ENCODE peak calls at places on chromosomes 4 and X, in eight cellular contexts. U is K562, I is endothelial cell of umbilical vein, Z is stomach, O is spleen, L is sigmoid colon, H is HCT116, G is GM12878. X is an unnamed sample.

GRCh38 chr4:5389756-5390155 is 318.6 kb downstream of the EVC2 start:
- DNase-seq in O (peak; percentile 17), Z (no peak), I (no peak), G (no peak), U (no peak), H (no peak), L (no peak), X (no peak)

GRCh38 chrX:129145898-129146297 is 377.4 kb downstream of the SMARCA1 start:
- DNase-seq in G (no peak), O (no peak), Z (no peak), H (no peak), L (no peak), I (no peak), U (no peak), X (no peak)

GRCh38 chrX:79259073-79259689 is 108.0 kb downstream of the ITM2A start:
- DNase-seq in I (no peak), Z (no peak), U (no peak), G (peak; percentile 99), H (no peak), L (no peak), O (no peak), X (no peak)

GRCh38 chr4:148239406-148239805 is 202.8 kb downstream of the NR3C2 start:
- DNase-seq in I (no peak), L (no peak), H (no peak), U (no peak), O (no peak), Z (no peak), G (no peak), X (no peak)

GRCh38 chr4:13240066-13240465 is 244.1 kb downstream of the RAB28 start:
- DNase-seq in L (no peak), Z (no peak), G (no peak), H (no peak), I (no peak), O (no peak), U (no peak), X (no peak)

GRCh38 chr4:86108152-86108551 is 251.7 kb downstream of the MAPK10 start:
- DNase-seq in I (no peak), L (no peak), H (no peak), O (no peak), U (no peak), G (no peak), Z (no peak), X (no peak)

GRCh38 chr4:78477276-78477675 is 74.3 kb upstream of the ANXA3 start:
- DNase-seq in L (no peak), Z (no peak), H (no peak), O (no peak), U (no peak), I (peak; percentile 22), G (no peak), X (no peak)

GRCh38 chr4:87732033-87732770 is 67.2 kb upstream of the IBSP start:
- DNase-seq in H (no peak), Z (no peak), I (no peak), G (no peak), U (no peak), O (no peak), L (no peak), X (no peak)

GRCh38 chr4:3036131-3036952 is 38.0 kb downstream of the HTT-AS start:
- DNase-seq in U (peak; percentile 46), L (no peak), O (peak; percentile 69), I (no peak), G (no peak), Z (no peak), H (no peak), X (no peak)

GRCh38 chrX:87578978-87579377 is 61.4 kb downstream of the KLHL4 start:
- DNase-seq in L (no peak), O (no peak), H (no peak), U (no peak), Z (no peak), G (no peak), I (peak; percentile 20), X (no peak)

GRCh38 chr4:125707397-125707796 is 392.6 kb downstream of the FAT4 start:
- DNase-seq in U (no peak), I (no peak), O (no peak), H (no peak), L (no peak), Z (no peak), G (no peak), X (no peak)

GRCh38 chrX:4925911-4926310 is 1212.5 kb upstream of the PRKX start:
- DNase-seq in U (no peak), Z (no peak), L (no peak), H (no peak), O (no peak), G (no peak), I (no peak), X (no peak)

GRCh38 chr4:112284662-112285411 is 867 bp downstream of the TIFA start:
- DNase-seq in L (no peak), Z (no peak), H (no peak), G (no peak), I (peak; percentile 69), U (peak; percentile 26), O (peak; percentile 84), X (no peak)

GRCh38 chr4:139815646-139816601 is 150.3 kb downstream of the MGST2 start:
- DNase-seq in G (no peak), I (peak; percentile 94), H (no peak), Z (no peak), U (no peak), O (no peak), L (peak; percentile 85), X (no peak)

GRCh38 chr4:104416725-104417363 is 77.8 kb downstream of the CXXC4 start:
- DNase-seq in I (no peak), Z (no peak), O (no peak), U (no peak), G (no peak), H (no peak), L (no peak), X (no peak)

GRCh38 chr4:73573794-73574528 is 46.3 kb downstream of the RASSF6 start:
- DNase-seq in I (peak; percentile 73), O (no peak), H (peak; percentile 54), Z (peak; percentile 80), U (peak; percentile 18), G (peak; percentile 51), L (peak; percentile 79), X (no peak)

GRCh38 chr4:183897193-183897592 is 7.9 kb upstream of the STOX2 start:
- DNase-seq in I (no peak), H (no peak), G (no peak), U (no peak), Z (no peak), O (no peak), L (no peak), X (no peak)

GRCh38 chrX:19794690-19795089 is 92.7 kb downstream of the SH3KBP1 start:
- DNase-seq in G (no peak), U (no peak), O (no peak), H (no peak), L (no peak), Z (no peak), I (peak; percentile 52), X (no peak)

GRCh38 chr4:176063718-176064117 is 1.9 kb upstream of the WDR17 start:
- DNase-seq in O (no peak), G (no peak), L (no peak), I (no peak), U (no peak), H (no peak), Z (no peak), X (no peak)

GRCh38 chr4:176066757-176067156 is 1.1 kb downstream of the WDR17 start:
- DNase-seq in H (no peak), U (no peak), G (no peak), L (no peak), I (no peak), Z (no peak), O (no peak), X (no peak)

GRCh38 chr4:176064539-176064938 is 1.1 kb upstream of the WDR17 start:
- DNase-seq in U (no peak), L (no peak), Z (no peak), O (no peak), H (no peak), G (no peak), I (no peak), X (no peak)

GRCh38 chr4:176065365-176066249 is at the start of gene WDR17:
- DNase-seq in I (peak; percentile 19), U (peak; percentile 63), Z (peak; percentile 79), L (peak; percentile 96), H (no peak), O (peak; percentile 95), G (peak; percentile 48), X (peak; percentile 86)
- H3K4me3 ChIP-seq in I (peak within 1 kb of the TSS; percentile 14), U (peak within 1 kb of the TSS; percentile 6), Z (peak within 1 kb of the TSS; percentile 71), L (peak within 1 kb of the TSS; percentile 62), H (no peak within 1 kb of the TSS), O (peak within 1 kb of the TSS; percentile 69), G (peak within 1 kb of the TSS; percentile 55), X (peak within 1 kb of the TSS; percentile 64)

DNA sequence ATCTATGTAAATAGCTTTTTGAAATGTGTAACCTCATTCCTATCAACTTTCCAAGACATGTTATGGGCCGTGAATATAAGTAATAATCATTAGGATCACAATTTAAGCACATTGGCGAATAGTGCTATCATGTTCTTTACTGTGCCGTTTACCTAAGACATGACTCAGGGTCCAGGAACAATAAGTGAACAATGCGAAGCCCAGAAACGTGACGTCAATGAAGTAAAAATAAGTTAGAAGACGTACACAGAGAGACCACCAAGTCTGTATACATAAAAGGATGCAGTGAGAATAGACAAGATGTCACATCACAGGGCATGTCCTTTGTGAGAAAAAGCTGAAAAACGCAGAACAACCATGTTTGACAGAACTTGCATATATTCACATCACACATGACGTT is 49.3 kb upstream of the FAT1 start:
- DNase-seq in L (no peak), G (no peak), H (no peak), I (no peak), Z (no peak), U (no peak), O (no peak), X (no peak)
- TF ChIP-seq POLR2AphosphoS5 in L (no peak), G (no peak), H (no peak), I (no peak), Z (no peak), U (no peak), O (no peak), X (no peak)

GRCh38 chr4:83036991-83037390 is 2.0 kb downstream of the COPS4 start:
- DNase-seq in Z (no peak), L (no peak), U (no peak), G (no peak), H (no peak), I (no peak), O (no peak), X (no peak)
- H3K4me3 ChIP-seq in Z (no peak overlapping the region), L (no peak overlapping the region), U (peak overlapping the region; percentile 56), G (peak overlapping the region; percentile 29), H (no peak overlapping the region), I (no peak overlapping the region), O (no peak overlapping the region), X (no peak overlapping the region)

DNA sequence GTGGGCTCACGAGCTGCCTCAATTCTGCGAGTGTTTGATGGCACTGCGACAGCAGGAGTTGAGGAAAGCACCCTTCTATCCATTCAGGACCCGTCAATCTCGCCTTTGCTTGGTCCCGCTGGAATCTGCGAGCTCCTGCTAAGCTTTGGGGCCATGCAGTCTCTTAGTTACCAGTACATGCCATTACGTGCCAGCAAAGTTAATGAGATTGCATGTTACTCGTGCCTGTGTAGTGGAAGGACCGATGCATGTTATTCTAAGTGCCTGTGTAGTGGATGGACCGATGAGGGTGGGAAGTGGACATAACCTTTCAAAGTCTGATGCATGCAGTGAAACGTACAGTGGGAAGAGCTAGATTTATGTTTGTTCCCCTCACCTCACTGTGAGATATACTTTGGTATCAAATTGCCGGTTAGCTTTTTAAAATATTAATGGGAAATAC is 569 bp downstream of the RPS3A start:
- DNase-seq in L (no peak), H (no peak), O (no peak), U (no peak), G (no peak), Z (no peak), I (no peak), X (no peak)
- TF ChIP-seq POLR2AphosphoS5 in L (no peak), H (no peak), O (no peak), U (no peak), G (no peak), Z (no peak), I (no peak), X (no peak)